ENCODE peak calls at places on chromosomes 4 and X, in eight cellular contexts. One of them, this sample, is unnamed.

GRCh38 chr4:187204389-187204920 is 480.8 kb upstream of the FAT1 start:
- DNase-seq in A549: no peak
- DNase-seq in HepG2: peak
- DNase-seq in endothelial cell of umbilical vein: no peak
- DNase-seq in NB4: no peak
- DNase-seq in suprapubic skin: no peak
- DNase-seq in lower leg skin: no peak
- DNase-seq in adrenal gland: no peak
- DNase-seq in this sample: no peak

GRCh38 chr4:54227261-54228063 is 1.6 kb upstream of the PDGFRA start:
- DNase-seq in A549: no peak
- DNase-seq in HepG2: no peak
- DNase-seq in endothelial cell of umbilical vein: peak
- DNase-seq in NB4: no peak
- DNase-seq in suprapubic skin: peak
- DNase-seq in lower leg skin: peak
- DNase-seq in adrenal gland: peak
- DNase-seq in this sample: no peak

GRCh38 chrX:129449141-129449540 is 74.1 kb downstream of the SMARCA1 start:
- DNase-seq in A549: no peak
- DNase-seq in HepG2: no peak
- DNase-seq in endothelial cell of umbilical vein: no peak
- DNase-seq in NB4: peak
- DNase-seq in suprapubic skin: no peak
- DNase-seq in lower leg skin: no peak
- DNase-seq in adrenal gland: no peak
- DNase-seq in this sample: no peak

GRCh38 chr4:158763462-158763861 is 5.4 kb upstream of the FNIP2 start:
- DNase-seq in A549: no peak
- DNase-seq in HepG2: no peak
- DNase-seq in endothelial cell of umbilical vein: no peak
- DNase-seq in NB4: no peak
- DNase-seq in suprapubic skin: no peak
- DNase-seq in lower leg skin: no peak
- DNase-seq in adrenal gland: no peak
- DNase-seq in this sample: no peak

GRCh38 chrX:23803931-23804381 is 21.0 kb downstream of the SAT1 start:
- DNase-seq in A549: peak
- DNase-seq in HepG2: peak
- DNase-seq in endothelial cell of umbilical vein: peak
- DNase-seq in NB4: no peak
- DNase-seq in suprapubic skin: peak
- DNase-seq in lower leg skin: no peak
- DNase-seq in adrenal gland: no peak
- DNase-seq in this sample: no peak

GRCh38 chr4:173370130-173370476 is 651 bp upstream of the SAP30 start:
- DNase-seq in A549: peak
- DNase-seq in HepG2: no peak
- DNase-seq in endothelial cell of umbilical vein: no peak
- DNase-seq in NB4: peak
- DNase-seq in suprapubic skin: peak
- DNase-seq in lower leg skin: peak
- DNase-seq in adrenal gland: peak
- DNase-seq in this sample: peak

GRCh38 chr4:33494150-33494549 is 2750.2 kb downstream of the ARAP2 start:
- DNase-seq in A549: no peak
- DNase-seq in HepG2: no peak
- DNase-seq in endothelial cell of umbilical vein: no peak
- DNase-seq in NB4: peak
- DNase-seq in suprapubic skin: no peak
- DNase-seq in lower leg skin: no peak
- DNase-seq in adrenal gland: no peak
- DNase-seq in this sample: no peak

GRCh38 chr4:142407569-142407968 is 438.5 kb downstream of the INPP4B start:
- DNase-seq in A549: no peak
- DNase-seq in HepG2: no peak
- DNase-seq in endothelial cell of umbilical vein: no peak
- DNase-seq in NB4: no peak
- DNase-seq in suprapubic skin: no peak
- DNase-seq in lower leg skin: no peak
- DNase-seq in adrenal gland: no peak
- DNase-seq in this sample: no peak

GRCh38 chr4:147117400-147117799 is 171.7 kb upstream of the TTC29 start:
- DNase-seq in A549: no peak
- DNase-seq in HepG2: no peak
- DNase-seq in endothelial cell of umbilical vein: no peak
- DNase-seq in NB4: no peak
- DNase-seq in suprapubic skin: no peak
- DNase-seq in lower leg skin: no peak
- DNase-seq in adrenal gland: no peak
- DNase-seq in this sample: no peak

GRCh38 chrX:139691843-139692505 is 16.0 kb downstream of the MCF2 start:
- DNase-seq in A549: no peak
- DNase-seq in HepG2: no peak
- DNase-seq in endothelial cell of umbilical vein: peak
- DNase-seq in NB4: no peak
- DNase-seq in suprapubic skin: no peak
- DNase-seq in lower leg skin: no peak
- DNase-seq in adrenal gland: no peak
- DNase-seq in this sample: no peak

GRCh38 chrX:101416691-101417090 is 8.7 kb downstream of the HNRNPH2 start:
- DNase-seq in A549: no peak
- DNase-seq in HepG2: no peak
- DNase-seq in endothelial cell of umbilical vein: no peak
- DNase-seq in NB4: no peak
- DNase-seq in suprapubic skin: no peak
- DNase-seq in lower leg skin: no peak
- DNase-seq in adrenal gland: no peak
- DNase-seq in this sample: no peak

GRCh38 chrX:101415180-101416130 is 7.4 kb downstream of the HNRNPH2 start:
- DNase-seq in A549: peak
- DNase-seq in HepG2: peak
- DNase-seq in endothelial cell of umbilical vein: peak
- DNase-seq in NB4: peak
- DNase-seq in suprapubic skin: no peak
- DNase-seq in lower leg skin: no peak
- DNase-seq in adrenal gland: no peak
- DNase-seq in this sample: peak

GRCh38 chrX:101419489-101419888 is 11.5 kb downstream of the HNRNPH2 start:
- DNase-seq in A549: no peak
- DNase-seq in HepG2: no peak
- DNase-seq in endothelial cell of umbilical vein: no peak
- DNase-seq in NB4: no peak
- DNase-seq in suprapubic skin: no peak
- DNase-seq in lower leg skin: no peak
- DNase-seq in adrenal gland: no peak
- DNase-seq in this sample: no peak

GRCh38 chrX:101417190-101417589 is 9.2 kb downstream of the HNRNPH2 start:
- DNase-seq in A549: no peak
- DNase-seq in HepG2: no peak
- DNase-seq in endothelial cell of umbilical vein: no peak
- DNase-seq in NB4: no peak
- DNase-seq in suprapubic skin: no peak
- DNase-seq in lower leg skin: no peak
- DNase-seq in adrenal gland: no peak
- DNase-seq in this sample: no peak

DNA sequence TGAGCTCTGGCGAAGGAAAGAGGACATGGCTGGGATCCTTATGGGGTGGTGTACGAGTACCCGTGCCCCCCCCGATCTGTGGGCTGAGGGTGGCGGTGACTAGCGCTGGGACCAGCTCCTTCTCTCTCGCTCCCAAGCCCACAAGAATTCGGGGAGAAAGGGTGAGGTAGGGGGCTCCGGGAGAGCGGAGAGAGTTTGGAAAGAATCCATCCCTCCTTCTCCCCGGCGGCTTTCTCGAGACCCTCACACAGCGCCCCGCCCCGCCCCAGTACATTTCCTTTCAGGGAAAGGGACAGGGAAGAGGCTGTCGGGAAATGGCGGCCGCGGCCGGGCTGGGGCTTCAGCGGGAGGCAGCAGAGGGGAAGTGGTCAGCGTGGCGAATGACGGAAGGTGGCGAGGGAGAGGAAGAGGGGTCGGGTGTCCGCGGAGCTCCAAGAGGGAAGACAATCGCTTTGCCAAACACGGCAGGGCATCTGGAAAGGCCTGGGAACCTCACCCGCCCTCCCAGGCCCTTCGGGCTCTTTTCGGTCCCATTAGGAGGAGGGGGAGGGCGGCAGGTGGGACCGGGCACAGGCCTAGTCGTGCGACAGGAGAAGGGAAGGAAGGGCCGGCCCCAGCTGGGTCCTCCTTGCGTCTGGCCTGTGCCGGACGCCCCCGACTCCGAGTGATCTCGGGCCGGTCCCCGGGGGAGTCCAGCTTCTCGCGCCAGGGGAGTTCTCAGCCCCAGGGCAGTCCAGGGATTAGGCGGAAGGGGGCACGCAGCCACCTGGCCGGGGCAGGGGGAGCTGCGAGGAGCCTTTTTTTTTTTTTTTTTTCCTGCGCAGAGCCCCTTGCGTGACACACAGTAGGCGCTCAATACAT is 10.2 kb downstream of the HNRNPH2 start:
- DNase-seq in A549: no peak
- DNase-seq in HepG2: no peak
- DNase-seq in endothelial cell of umbilical vein: peak
- DNase-seq in NB4: peak
- DNase-seq in suprapubic skin: peak
- DNase-seq in lower leg skin: peak
- DNase-seq in adrenal gland: peak
- DNase-seq in this sample: peak
- TF ChIP-seq POLR2A in A549: peak
- TF ChIP-seq POLR2A in HepG2: no peak
- TF ChIP-seq POLR2A in endothelial cell of umbilical vein: no peak
- TF ChIP-seq POLR2A in NB4: no peak
- TF ChIP-seq POLR2A in suprapubic skin: no peak
- TF ChIP-seq POLR2A in lower leg skin: no peak
- TF ChIP-seq POLR2A in adrenal gland: peak
- TF ChIP-seq POLR2A in this sample: no peak

GRCh38 chr4:71230613-71231012 is 108.2 kb upstream of the SLC4A4 start:
- DNase-seq in A549: no peak
- DNase-seq in HepG2: no peak
- DNase-seq in endothelial cell of umbilical vein: no peak
- DNase-seq in NB4: no peak
- DNase-seq in suprapubic skin: no peak
- DNase-seq in lower leg skin: no peak
- DNase-seq in adrenal gland: no peak
- DNase-seq in this sample: no peak
- H3K4me3 ChIP-seq in A549: no peak
- H3K4me3 ChIP-seq in HepG2: no peak
- H3K4me3 ChIP-seq in endothelial cell of umbilical vein: no peak
- H3K4me3 ChIP-seq in NB4: no peak
- H3K4me3 ChIP-seq in suprapubic skin: no peak
- H3K4me3 ChIP-seq in lower leg skin: no peak
- H3K4me3 ChIP-seq in adrenal gland: no peak
- H3K4me3 ChIP-seq in this sample: no peak

GRCh38 chr4:17664755-17665154 is 50.3 kb downstream of the MED28 start:
- DNase-seq in A549: no peak
- DNase-seq in HepG2: no peak
- DNase-seq in endothelial cell of umbilical vein: no peak
- DNase-seq in NB4: peak
- DNase-seq in suprapubic skin: no peak
- DNase-seq in lower leg skin: no peak
- DNase-seq in adrenal gland: no peak
- DNase-seq in this sample: no peak
- TF ChIP-seq CTCF in A549: no peak
- TF ChIP-seq CTCF in HepG2: peak
- TF ChIP-seq CTCF in endothelial cell of umbilical vein: no peak
- TF ChIP-seq CTCF in NB4: peak
- TF ChIP-seq CTCF in suprapubic skin: no peak
- TF ChIP-seq CTCF in lower leg skin: no peak
- TF ChIP-seq CTCF in adrenal gland: no peak
- TF ChIP-seq CTCF in this sample: no peak

GRCh38 chrX:71095971-71096701 is 485 bp downstream of the FOXO4 start:
- DNase-seq in A549: peak
- DNase-seq in HepG2: no peak
- DNase-seq in endothelial cell of umbilical vein: peak
- DNase-seq in NB4: peak
- DNase-seq in suprapubic skin: no peak
- DNase-seq in lower leg skin: no peak
- DNase-seq in adrenal gland: no peak
- DNase-seq in this sample: no peak
- TF ChIP-seq POLR2A in A549: no peak
- TF ChIP-seq POLR2A in HepG2: no peak
- TF ChIP-seq POLR2A in endothelial cell of umbilical vein: no peak
- TF ChIP-seq POLR2A in NB4: no peak
- TF ChIP-seq POLR2A in suprapubic skin: no peak
- TF ChIP-seq POLR2A in lower leg skin: no peak
- TF ChIP-seq POLR2A in adrenal gland: peak
- TF ChIP-seq POLR2A in this sample: peak

GRCh38 chrX:20266810-20267598 is at the start of gene RPS6KA3:
- DNase-seq in A549: peak
- DNase-seq in HepG2: peak
- DNase-seq in endothelial cell of umbilical vein: peak
- DNase-seq in NB4: peak
- DNase-seq in suprapubic skin: peak
- DNase-seq in lower leg skin: peak
- DNase-seq in adrenal gland: peak
- DNase-seq in this sample: peak

GRCh38 chrX:20265221-20265725 is 1.4 kb downstream of the RPS6KA3 start:
- DNase-seq in A549: peak
- DNase-seq in HepG2: peak
- DNase-seq in endothelial cell of umbilical vein: peak
- DNase-seq in NB4: peak
- DNase-seq in suprapubic skin: peak
- DNase-seq in lower leg skin: peak
- DNase-seq in adrenal gland: peak
- DNase-seq in this sample: peak

GRCh38 chrX:20265726-20266681 is 705 bp downstream of the RPS6KA3 start:
- DNase-seq in A549: peak
- DNase-seq in HepG2: no peak
- DNase-seq in endothelial cell of umbilical vein: peak
- DNase-seq in NB4: peak
- DNase-seq in suprapubic skin: peak
- DNase-seq in lower leg skin: peak
- DNase-seq in adrenal gland: peak
- DNase-seq in this sample: peak

GRCh38 chrX:20260885-20261284 is 5.8 kb downstream of the RPS6KA3 start:
- DNase-seq in A549: no peak
- DNase-seq in HepG2: no peak
- DNase-seq in endothelial cell of umbilical vein: no peak
- DNase-seq in NB4: no peak
- DNase-seq in suprapubic skin: no peak
- DNase-seq in lower leg skin: no peak
- DNase-seq in adrenal gland: no peak
- DNase-seq in this sample: no peak

DNA sequence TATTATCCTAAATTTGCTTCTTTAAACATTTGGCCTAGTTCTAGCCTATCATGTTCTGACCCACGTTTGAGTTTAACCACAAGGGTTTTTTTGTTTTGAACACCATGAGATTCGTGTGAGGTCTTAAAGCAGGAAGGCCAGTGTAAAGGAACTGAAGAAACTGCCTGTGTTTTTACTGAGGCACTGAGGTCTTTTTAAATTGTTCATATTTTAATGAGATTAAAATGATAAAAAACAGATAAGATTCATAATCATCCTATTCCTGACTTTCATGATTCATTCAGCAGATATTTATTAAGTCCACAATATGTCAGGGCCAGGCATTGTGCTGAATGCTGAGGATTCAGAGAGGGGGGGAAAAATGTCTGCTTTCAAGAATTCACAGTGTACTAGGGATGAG is 3.2 kb downstream of the RPS6KA3 start:
- DNase-seq in A549: no peak
- DNase-seq in HepG2: no peak
- DNase-seq in endothelial cell of umbilical vein: peak
- DNase-seq in NB4: peak
- DNase-seq in suprapubic skin: no peak
- DNase-seq in lower leg skin: no peak
- DNase-seq in adrenal gland: no peak
- DNase-seq in this sample: no peak
- H3K4me3 ChIP-seq in A549: peak
- H3K4me3 ChIP-seq in HepG2: peak
- H3K4me3 ChIP-seq in endothelial cell of umbilical vein: no peak
- H3K4me3 ChIP-seq in NB4: peak
- H3K4me3 ChIP-seq in suprapubic skin: no peak
- H3K4me3 ChIP-seq in lower leg skin: no peak
- H3K4me3 ChIP-seq in adrenal gland: no peak
- H3K4me3 ChIP-seq in this sample: no peak